ENCODE peak calls at places on chromosome 14, in four cellular contexts. One of them, this sample, is unnamed.
A peak's percentile ranks its signal among the peaks of the same experiment; 100 is the strongest.

GRCh38 chr14:63752449-63753169 is 24.7 kb upstream of the SGPP1 start:
- DNase-seq in GM23248: peak; percentile 7
- DNase-seq in thoracic aorta: no peak
- DNase-seq in HCT116: no peak
- DNase-seq in this sample: peak; percentile 78

GRCh38 chr14:85443001-85443400 is 86.9 kb upstream of the FLRT2 start:
- DNase-seq in GM23248: peak; percentile 23
- DNase-seq in HCT116: no peak
- DNase-seq in thoracic aorta: no peak
- DNase-seq in this sample: peak; percentile 84

GRCh38 chr14:98138666-98139065 is 1133.3 kb downstream of the BCL11B start:
- DNase-seq in thoracic aorta: no peak
- DNase-seq in GM23248: peak; percentile 47
- DNase-seq in HCT116: peak; percentile 1
- DNase-seq in this sample: peak; percentile 47

GRCh38 chr14:92500491-92500941 is 13.1 kb upstream of the RIN3 start:
- DNase-seq in HCT116: no peak
- DNase-seq in thoracic aorta: no peak
- DNase-seq in GM23248: no peak
- DNase-seq in this sample: no peak

GRCh38 chr14:28676481-28676880 is 90.1 kb upstream of the FOXG1 start:
- DNase-seq in thoracic aorta: no peak
- DNase-seq in HCT116: no peak
- DNase-seq in GM23248: peak; percentile 5
- DNase-seq in this sample: peak; percentile 99

GRCh38 chr14:61963926-61964325 is 201.7 kb downstream of the SNAPC1 start:
- DNase-seq in thoracic aorta: no peak
- DNase-seq in GM23248: peak; percentile 10
- DNase-seq in HCT116: no peak
- DNase-seq in this sample: peak; percentile 39

GRCh38 chr14:61584258-61584657 is 111.1 kb upstream of the HIF1A start:
- DNase-seq in thoracic aorta: no peak
- DNase-seq in GM23248: peak; percentile 94
- DNase-seq in HCT116: no peak
- DNase-seq in this sample: peak; percentile 83

GRCh38 chr14:65226824-65227604 is 124.7 kb upstream of the MAX start:
- DNase-seq in thoracic aorta: no peak
- DNase-seq in GM23248: peak; percentile 79
- DNase-seq in HCT116: no peak
- DNase-seq in this sample: peak; percentile 60

GRCh38 chr14:79201545-79202247 is 1009.6 kb downstream of the DIO2 start:
- DNase-seq in thoracic aorta: no peak
- DNase-seq in GM23248: no peak
- DNase-seq in HCT116: no peak
- DNase-seq in this sample: no peak

GRCh38 chr14:93989939-93990338 is 7.2 kb upstream of the CCDC197 start:
- DNase-seq in thoracic aorta: no peak
- DNase-seq in HCT116: no peak
- DNase-seq in GM23248: no peak
- DNase-seq in this sample: no peak

GRCh38 chr14:85523624-85524023 is 6.3 kb upstream of the FLRT2 start:
- DNase-seq in GM23248: no peak
- DNase-seq in HCT116: no peak
- DNase-seq in thoracic aorta: no peak
- DNase-seq in this sample: no peak

GRCh38 chr14:53608369-53608768 is 348.3 kb downstream of the BMP4 start:
- DNase-seq in GM23248: peak; percentile 36
- DNase-seq in HCT116: peak; percentile 74
- DNase-seq in thoracic aorta: no peak
- DNase-seq in this sample: peak; percentile 91

GRCh38 chr14:85417396-85417795 is 112.5 kb upstream of the FLRT2 start:
- DNase-seq in thoracic aorta: no peak
- DNase-seq in HCT116: no peak
- DNase-seq in GM23248: no peak
- DNase-seq in this sample: no peak

GRCh38 chr14:97077253-97077653 is 280.1 kb downstream of the VRK1 start:
- DNase-seq in thoracic aorta: no peak
- DNase-seq in HCT116: peak; percentile 61
- DNase-seq in GM23248: peak; percentile 19
- DNase-seq in this sample: peak; percentile 86

GRCh38 chr14:68840454-68840853 is 47.6 kb upstream of the ZFP36L1 start:
- DNase-seq in thoracic aorta: no peak
- DNase-seq in GM23248: no peak
- DNase-seq in HCT116: no peak
- DNase-seq in this sample: no peak

GRCh38 chr14:104116544-104117340 is 21.6 kb upstream of the KIF26A start:
- DNase-seq in HCT116: peak; percentile 38
- DNase-seq in GM23248: no peak
- DNase-seq in thoracic aorta: no peak
- DNase-seq in this sample: peak; percentile 54

GRCh38 chr14:91778217-91778616 is 46.3 kb upstream of the CATSPERB start:
- DNase-seq in GM23248: peak; percentile 20
- DNase-seq in HCT116: no peak
- DNase-seq in thoracic aorta: no peak
- DNase-seq in this sample: no peak

GRCh38 chr14:92489394-92490238 is 24.0 kb upstream of the RIN3 start:
- DNase-seq in HCT116: no peak
- DNase-seq in GM23248: no peak
- DNase-seq in thoracic aorta: no peak
- DNase-seq in this sample: no peak

GRCh38 chr14:85190251-85190650 is 339.7 kb upstream of the FLRT2 start:
- DNase-seq in GM23248: no peak
- DNase-seq in thoracic aorta: no peak
- DNase-seq in HCT116: no peak
- DNase-seq in this sample: no peak

GRCh38 chr14:65336191-65336591 is 76.3 kb upstream of the FUT8 start:
- DNase-seq in thoracic aorta: no peak
- DNase-seq in GM23248: peak; percentile 86
- DNase-seq in HCT116: no peak
- DNase-seq in this sample: no peak

GRCh38 chr14:95547626-95548327 is 12.9 kb downstream of the GLRX5 start:
- DNase-seq in thoracic aorta: no peak
- DNase-seq in HCT116: no peak
- DNase-seq in GM23248: peak; percentile 39
- DNase-seq in this sample: peak; percentile 56

GRCh38 chr14:22070119-22070982 is 396.7 kb upstream of the OR4E1 start:
- DNase-seq in HCT116: no peak
- DNase-seq in thoracic aorta: no peak
- DNase-seq in GM23248: peak; percentile 4
- DNase-seq in this sample: peak; percentile 12

GRCh38 chr14:97458302-97459137 is 661.3 kb downstream of the VRK1 start:
- DNase-seq in HCT116: no peak
- DNase-seq in GM23248: no peak
- DNase-seq in thoracic aorta: no peak
- DNase-seq in this sample: no peak

GRCh38 chr14:59331217-59331616 is 134.0 kb downstream of the GPR135 start:
- DNase-seq in HCT116: no peak
- DNase-seq in thoracic aorta: no peak
- DNase-seq in GM23248: no peak
- DNase-seq in this sample: no peak

GRCh38 chr14:31950760-31951637 is 126.1 kb upstream of the ARHGAP5 start:
- DNase-seq in thoracic aorta: no peak
- DNase-seq in HCT116: no peak
- DNase-seq in GM23248: peak; percentile 86
- DNase-seq in this sample: peak; percentile 73

GRCh38 chr14:34930591-34931069 is 52.2 kb upstream of the SRP54 start:
- DNase-seq in thoracic aorta: no peak
- DNase-seq in HCT116: no peak
- DNase-seq in GM23248: no peak
- DNase-seq in this sample: no peak

GRCh38 chr14:51607677-51608076 is 44.0 kb upstream of the FRMD6 start:
- DNase-seq in thoracic aorta: no peak
- DNase-seq in HCT116: no peak
- DNase-seq in GM23248: peak; percentile 97
- DNase-seq in this sample: no peak

GRCh38 chr14:89466939-89467338 is 49.9 kb upstream of the FOXN3 start:
- DNase-seq in HCT116: no peak
- DNase-seq in GM23248: no peak
- DNase-seq in thoracic aorta: no peak
- DNase-seq in this sample: no peak

GRCh38 chr14:35506927-35507326 is 27.0 kb upstream of the INSM2 start:
- DNase-seq in GM23248: peak; percentile 6
- DNase-seq in HCT116: no peak
- DNase-seq in thoracic aorta: no peak
- DNase-seq in this sample: peak; percentile 47

GRCh38 chr14:100871234-100872186 is 32.0 kb downstream of the RTL1 start:
- DNase-seq in thoracic aorta: no peak
- DNase-seq in HCT116: peak; percentile 69
- DNase-seq in GM23248: peak; percentile 82
- DNase-seq in this sample: peak; percentile 63

GRCh38 chr14:44352212-44352611 is 154.9 kb downstream of the FSCB start:
- DNase-seq in thoracic aorta: no peak
- DNase-seq in HCT116: no peak
- DNase-seq in GM23248: no peak
- DNase-seq in this sample: no peak

GRCh38 chr14:44353805-44354204 is 153.3 kb downstream of the FSCB start:
- DNase-seq in thoracic aorta: no peak
- DNase-seq in GM23248: no peak
- DNase-seq in HCT116: no peak
- DNase-seq in this sample: no peak
- H3K4me3 ChIP-seq in thoracic aorta: no peak overlapping the region
- H3K4me3 ChIP-seq in GM23248: no peak overlapping the region
- H3K4me3 ChIP-seq in HCT116: no peak overlapping the region
- H3K4me3 ChIP-seq in this sample: no peak overlapping the region

GRCh38 chr14:76371066-76371465 is 4.9 kb upstream of the ESRRB start:
- DNase-seq in HCT116: no peak
- DNase-seq in thoracic aorta: no peak
- DNase-seq in GM23248: no peak
- DNase-seq in this sample: no peak
- H3K27me3 ChIP-seq in HCT116: no peaks in the 10 kb centered on the region
- H3K27me3 ChIP-seq in thoracic aorta: no peaks in the 10 kb centered on the region
- H3K27me3 ChIP-seq in GM23248: peaks cover 9% of the 10 kb centered on the region
- H3K27me3 ChIP-seq in this sample: no peaks in the 10 kb centered on the region

DNA sequence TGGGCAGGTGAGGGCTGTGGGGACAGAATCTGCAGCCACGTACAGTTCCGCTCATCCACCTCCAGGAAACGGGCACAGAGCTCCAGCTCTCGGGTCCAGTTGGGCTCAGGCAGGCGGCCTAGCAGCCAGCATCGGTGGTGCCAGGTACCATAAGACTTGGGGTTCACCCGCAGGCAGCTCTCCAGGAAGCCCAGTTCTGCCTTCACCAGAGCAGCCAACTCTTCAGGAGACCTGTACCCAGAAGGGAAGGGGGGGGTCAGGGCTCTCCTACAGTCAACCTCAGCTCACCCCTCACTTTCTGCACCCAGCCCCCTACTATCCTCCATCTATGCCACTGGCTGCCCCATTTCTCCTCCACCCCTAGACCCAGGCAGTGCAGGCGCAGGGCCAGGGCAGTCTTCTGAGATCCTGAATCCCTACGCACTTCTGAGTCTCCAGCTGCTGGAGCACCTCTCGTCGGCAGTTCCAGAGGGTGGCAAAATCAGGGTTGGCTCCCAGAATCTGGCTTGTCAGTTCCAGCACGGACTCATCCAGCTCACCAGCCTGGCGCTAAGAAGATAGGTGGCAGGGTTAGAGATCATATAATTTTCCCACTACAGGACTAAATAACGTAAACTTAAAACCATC is 1.4 kb downstream of the RABGGTA start:
- DNase-seq in GM23248: no peak
- DNase-seq in HCT116: no peak
- DNase-seq in thoracic aorta: no peak
- DNase-seq in this sample: no peak
- H3K36me3 ChIP-seq in GM23248: no peaks in the 10 kb centered on the region
- H3K36me3 ChIP-seq in HCT116: no peaks in the 10 kb centered on the region
- H3K36me3 ChIP-seq in thoracic aorta: peaks cover 9% of the 10 kb centered on the region
- H3K36me3 ChIP-seq in this sample: peaks cover 30% of the 10 kb centered on the region

DNA sequence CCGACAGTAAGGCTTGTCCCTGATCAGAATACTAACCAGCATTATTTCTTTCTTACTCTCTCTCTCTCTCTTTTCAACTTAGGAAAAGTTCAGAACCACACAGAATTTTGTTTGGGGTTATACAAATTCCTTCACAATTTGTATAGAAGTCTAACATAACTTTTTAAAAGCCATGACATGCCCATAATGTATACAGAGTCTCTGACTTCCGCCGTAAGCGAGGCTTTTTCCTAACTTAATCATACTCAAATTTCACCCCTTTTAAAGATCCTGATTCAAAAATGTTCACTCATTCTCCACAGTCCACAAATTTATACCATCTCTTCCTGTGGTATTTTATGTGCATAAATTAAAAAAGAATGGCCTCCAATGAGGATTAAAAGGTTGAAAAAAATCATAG is 83.6 kb downstream of the SLC25A21 start:
- DNase-seq in thoracic aorta: no peak
- DNase-seq in HCT116: no peak
- DNase-seq in GM23248: no peak
- DNase-seq in this sample: peak; percentile 9
- H3K4me3 ChIP-seq in thoracic aorta: no peak overlapping the region
- H3K4me3 ChIP-seq in HCT116: no peak overlapping the region
- H3K4me3 ChIP-seq in GM23248: no peak overlapping the region
- H3K4me3 ChIP-seq in this sample: no peak overlapping the region

GRCh38 chr14:74217672-74218448 is 21.4 kb upstream of the VSX2 start:
- DNase-seq in HCT116: peak; percentile 47
- DNase-seq in thoracic aorta: no peak
- DNase-seq in GM23248: peak; percentile 81
- DNase-seq in this sample: peak; percentile 31

GRCh38 chr14:74219277-74219676 is 20.0 kb upstream of the VSX2 start:
- DNase-seq in HCT116: no peak
- DNase-seq in thoracic aorta: no peak
- DNase-seq in GM23248: no peak
- DNase-seq in this sample: no peak

GRCh38 chr14:74216671-74217070 is 22.6 kb upstream of the VSX2 start:
- DNase-seq in thoracic aorta: no peak
- DNase-seq in HCT116: no peak
- DNase-seq in GM23248: no peak
- DNase-seq in this sample: no peak

GRCh38 chr14:74219806-74220205 is 19.4 kb upstream of the VSX2 start:
- DNase-seq in thoracic aorta: no peak
- DNase-seq in HCT116: no peak
- DNase-seq in GM23248: no peak
- DNase-seq in this sample: no peak

GRCh38 chr14:74218462-74218861 is 20.8 kb upstream of the VSX2 start:
- DNase-seq in HCT116: no peak
- DNase-seq in thoracic aorta: no peak
- DNase-seq in GM23248: no peak
- DNase-seq in this sample: no peak
- H3K27me3 ChIP-seq in HCT116: no peaks in the 10 kb centered on the region
- H3K27me3 ChIP-seq in thoracic aorta: no peaks in the 10 kb centered on the region
- H3K27me3 ChIP-seq in GM23248: peaks cover 16% of the 10 kb centered on the region
- H3K27me3 ChIP-seq in this sample: peaks cover 7% of the 10 kb centered on the region

DNA sequence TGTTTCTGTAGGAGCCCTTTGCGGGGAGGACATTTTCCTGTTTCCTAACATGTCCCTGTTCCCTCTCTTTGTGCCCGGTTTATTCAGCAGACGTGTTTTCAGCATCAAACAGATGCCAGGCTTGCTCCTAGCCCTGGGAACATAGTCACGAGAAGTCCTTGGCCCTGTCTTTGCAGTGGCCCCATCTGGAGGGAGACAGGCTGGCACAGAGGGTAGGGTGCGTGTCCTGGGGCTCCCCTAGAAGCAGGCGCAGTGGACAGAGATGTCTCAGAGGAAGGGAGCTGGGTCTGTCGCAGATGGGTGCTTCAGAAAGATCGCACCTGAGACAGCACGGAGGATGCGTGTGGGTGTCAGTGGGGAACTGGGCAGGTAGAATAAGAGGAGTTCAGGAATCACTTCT is 75.0 kb upstream of the DYNC1H1 start:
- DNase-seq in GM23248: no peak
- DNase-seq in thoracic aorta: no peak
- DNase-seq in HCT116: no peak
- DNase-seq in this sample: no peak
- H3K36me3 ChIP-seq in GM23248: peaks cover 23% of the 10 kb centered on the region
- H3K36me3 ChIP-seq in thoracic aorta: peaks cover 46% of the 10 kb centered on the region
- H3K36me3 ChIP-seq in HCT116: peaks cover 12% of the 10 kb centered on the region
- H3K36me3 ChIP-seq in this sample: peaks cover 8% of the 10 kb centered on the region

This sample was measured in bronchial epithelial cell.